ENCODE peak calls at places on chromosome 18, in seven cellular contexts. Q, C, X, J, D, B and O are unnamed samples.

GRCh38 chr18:56815926-56816325 is 164.8 kb downstream of the WDR7 start:
- DNase-seq in Q (peak; percentile 58), C (no peak), X (no peak), J (no peak), D (no peak), B (no peak), O (no peak)

GRCh38 chr18:23609390-23610008 is 23.2 kb upstream of the NPC1 start:
- DNase-seq in Q (no peak), C (no peak), X (no peak), J (no peak), D (no peak), B (no peak), O (no peak)

GRCh38 chr18:26370037-26370436 is 143.8 kb downstream of the TAF4B start:
- DNase-seq in Q (no peak), C (no peak), X (no peak), J (no peak), D (no peak), B (no peak), O (no peak)

GRCh38 chr18:68215931-68216330 is 499.0 kb downstream of the TMX3 start:
- DNase-seq in Q (peak; percentile 94), C (no peak), X (no peak), J (no peak), D (no peak), B (no peak), O (no peak)

GRCh38 chr18:50788284-50788683 is 31.5 kb downstream of the MRO start:
- DNase-seq in Q (no peak), C (no peak), X (no peak), J (no peak), D (no peak), B (no peak), O (no peak)

GRCh38 chr18:61655630-61656029 is 237.2 kb downstream of the RNF152 start:
- DNase-seq in Q (no peak), C (no peak), X (no peak), J (no peak), D (no peak), B (no peak), O (no peak)

GRCh38 chr18:54961016-54961423 is 1.8 kb upstream of the CCDC68 start:
- DNase-seq in Q (no peak), C (no peak), X (no peak), J (no peak), D (no peak), B (no peak), O (no peak)

GRCh38 chr18:58848685-58849084 is 16.0 kb upstream of the ZNF532 start:
- DNase-seq in Q (peak; percentile 89), C (no peak), X (no peak), J (no peak), D (no peak), B (no peak), O (no peak)

GRCh38 chr18:57134564-57135211 is 12.2 kb upstream of the BOD1L2 start:
- DNase-seq in Q (peak; percentile 6), C (no peak), X (no peak), J (no peak), D (no peak), B (no peak), O (no peak)

GRCh38 chr18:3526421-3527354 is 76.7 kb downstream of the TGIF1 start:
- DNase-seq in Q (peak; percentile 39), C (peak; percentile 22), X (no peak), J (no peak), D (no peak), B (peak; percentile 62), O (no peak)

GRCh38 chr18:34780856-34781255 is 70.8 kb downstream of the DTNA start:
- DNase-seq in Q (no peak), C (no peak), X (no peak), J (no peak), D (no peak), B (no peak), O (no peak)

GRCh38 chr18:56028514-56028913 is 440.5 kb upstream of the TCF4 start:
- DNase-seq in Q (peak; percentile 61), C (no peak), X (no peak), J (no peak), D (no peak), B (no peak), O (peak; percentile 40)

GRCh38 chr18:62781893-62782292 is 66.6 kb downstream of the PHLPP1 start:
- DNase-seq in Q (peak; percentile 96), C (no peak), X (no peak), J (no peak), D (no peak), B (peak; percentile 21), O (no peak)

GRCh38 chr18:63686871-63687270 is 15.9 kb upstream of the SERPINB11 start:
- DNase-seq in Q (peak; percentile 66), C (no peak), X (no peak), J (no peak), D (no peak), B (no peak), O (no peak)

GRCh38 chr18:72652990-72653593 is 109.0 kb upstream of the CBLN2 start:
- DNase-seq in Q (peak; percentile 5), C (peak; percentile 27), X (peak; percentile 27), J (no peak), D (no peak), B (no peak), O (no peak)

GRCh38 chr18:73707035-73707434 is 440.6 kb downstream of the FBXO15 start:
- DNase-seq in Q (peak; percentile 66), C (no peak), X (no peak), J (no peak), D (no peak), B (no peak), O (no peak)

GRCh38 chr18:36281941-36282340 is 15.6 kb upstream of the FHOD3 start:
- DNase-seq in Q (peak; percentile 39), C (no peak), X (no peak), J (no peak), D (no peak), B (no peak), O (no peak)

GRCh38 chr18:56083889-56084288 is 495.9 kb upstream of the TCF4 start:
- DNase-seq in Q (no peak), C (no peak), X (no peak), J (no peak), D (no peak), B (no peak), O (no peak)